ENCODE peak calls at places on chromosome 19, in four cellular contexts. J is GOT3, S is SHP77, D is EH. Z is an unnamed sample.
A peak's percentile ranks its signal among the peaks of the same experiment; 100 is the strongest.

GRCh38 chr19:35018379-35018778 is 11.9 kb upstream of the SCN1B start:
- DNase-seq in J (no peak), S (no peak), D (no peak), Z (no peak)

GRCh38 chr19:54465367-54466109 is 2.0 kb upstream of the LENG9 start:
- DNase-seq in J (no peak), S (no peak), D (no peak), Z (no peak)

GRCh38 chr19:56476671-56477428 is at the start of gene ZNF667:
- DNase-seq in J (no peak), S (no peak), D (peak; percentile 47), Z (no peak)

GRCh38 chr19:23391239-23391638 is 4.0 kb downstream of the ZNF91 start:
- DNase-seq in J (no peak), S (no peak), D (no peak), Z (no peak)

GRCh38 chr19:38264486-38265212 is at the start of gene SPINT2:
- DNase-seq in J (no peak), S (no peak), D (no peak), Z (no peak)

GRCh38 chr19:10797541-10798256 is 38.3 kb downstream of the TMED1 start:
- DNase-seq in J (no peak), S (no peak), D (no peak), Z (no peak)

GRCh38 chr19:973726-974563 is 10.2 kb upstream of the WDR18 start:
- DNase-seq in J (no peak), S (no peak), D (no peak), Z (no peak)

GRCh38 chr19:41373993-41374392 is 2.3 kb upstream of the TMEM91 start:
- DNase-seq in J (no peak), S (peak; percentile 74), D (peak; percentile 90), Z (no peak)

GRCh38 chr19:30263719-30264440 is 108.3 kb upstream of the ZNF536 start:
- DNase-seq in J (no peak), S (no peak), D (no peak), Z (no peak)